ENCODE peak calls at places on chromosomes 6 and 20, in seven cellular contexts. M is breast epithelium, O is adrenal gland, U is transverse colon, T is tibial nerve, K is suprapubic skin, F is uterus. N is an unnamed sample.

GRCh38 chr20:35007413-35007812 is 51.7 kb downstream of the MYH7B start:
- DNase-seq in M (no peak), O (peak; percentile 21), U (peak; percentile 2), T (peak; percentile 8), K (no peak), F (peak; percentile 9), N (no peak)

GRCh38 chr6:128251445-128251844 is 269.0 kb downstream of the PTPRK start:
- DNase-seq in M (no peak), O (no peak), U (no peak), T (no peak), K (no peak), F (no peak), N (no peak)

GRCh38 chr6:124480021-124480430 is 482.2 kb upstream of the RNF217 start:
- DNase-seq in M (no peak), O (no peak), U (no peak), T (no peak), K (no peak), F (no peak), N (no peak)

GRCh38 chr20:49661560-49662329 is 51.9 kb downstream of the B4GALT5 start:
- DNase-seq in M (no peak), O (no peak), U (no peak), T (no peak), K (no peak), F (no peak), N (no peak)

GRCh38 chr20:41632896-41633295 is 14.7 kb upstream of the CHD6 start:
- DNase-seq in M (no peak), O (no peak), U (no peak), T (no peak), K (no peak), F (no peak), N (no peak)

GRCh38 chr6:16168858-16169257 is 40.0 kb downstream of the MYLIP start:
- DNase-seq in M (no peak), O (no peak), U (no peak), T (no peak), K (no peak), F (no peak), N (no peak)

GRCh38 chr6:132598473-132598872 is 8.9 kb upstream of the TAAR5 start:
- DNase-seq in M (no peak), O (no peak), U (no peak), T (no peak), K (no peak), F (no peak), N (no peak)

GRCh38 chr6:164825386-164825785 is 484.0 kb downstream of the C6orf118 start:
- DNase-seq in M (no peak), O (no peak), U (no peak), T (no peak), K (no peak), F (no peak), N (no peak)

GRCh38 chr6:63066053-63066704 is 145.1 kb upstream of the FKBP1C start:
- DNase-seq in M (no peak), O (no peak), U (no peak), T (no peak), K (no peak), F (no peak), N (no peak)

GRCh38 chr6:148265058-148265457 is 77.6 kb upstream of the SASH1 start:
- DNase-seq in M (no peak), O (no peak), U (no peak), T (no peak), K (no peak), F (no peak), N (no peak)

GRCh38 chr6:125807293-125807692 is 16.5 kb downstream of the NCOA7 start:
- DNase-seq in M (no peak), O (no peak), U (no peak), T (no peak), K (no peak), F (no peak), N (no peak)

GRCh38 chr6:33815854-33816253 is 12.1 kb upstream of the MLN start:
- DNase-seq in M (no peak), O (no peak), U (no peak), T (no peak), K (no peak), F (no peak), N (no peak)

GRCh38 chr20:63060057-63060991 is 53.6 kb upstream of the BHLHE23 start:
- DNase-seq in M (peak; percentile 46), O (peak; percentile 40), U (no peak), T (no peak), K (peak; percentile 68), F (no peak), N (no peak)

GRCh38 chr6:85361643-85362014 is 88.3 kb upstream of the NT5E start:
- DNase-seq in M (no peak), O (peak; percentile 39), U (no peak), T (no peak), K (no peak), F (peak; percentile 16), N (no peak)

GRCh38 chr6:44122821-44123220 is 4.4 kb downstream of the MRPL14 start:
- DNase-seq in M (no peak), O (no peak), U (no peak), T (no peak), K (no peak), F (no peak), N (no peak)

GRCh38 chr6:45436544-45437440 is 59.1 kb upstream of the SUPT3H start:
- DNase-seq in M (no peak), O (no peak), U (no peak), T (no peak), K (no peak), F (no peak), N (no peak)

GRCh38 chr6:95658896-95659295 is 81.6 kb downstream of the MANEA start:
- DNase-seq in M (no peak), O (no peak), U (no peak), T (no peak), K (no peak), F (no peak), N (no peak)

GRCh38 chr6:88013554-88013953 is 34.1 kb upstream of the SPACA1 start:
- DNase-seq in M (no peak), O (no peak), U (no peak), T (no peak), K (no peak), F (no peak), N (no peak)

GRCh38 chr6:141321486-141322347 is 811.0 kb upstream of the GJE1 start:
- DNase-seq in M (no peak), O (no peak), U (no peak), T (no peak), K (no peak), F (no peak), N (no peak)

GRCh38 chr6:62357826-62358225 is 71.8 kb upstream of the KHDRBS2 start:
- DNase-seq in M (no peak), O (no peak), U (no peak), T (no peak), K (no peak), F (no peak), N (no peak)

GRCh38 chr6:161503570-161503969 is 229.7 kb upstream of the AGPAT4 start:
- DNase-seq in M (no peak), O (no peak), U (no peak), T (no peak), K (no peak), F (no peak), N (no peak)

GRCh38 chr6:148509152-148509571 is 166.5 kb downstream of the SASH1 start:
- DNase-seq in M (no peak), O (no peak), U (no peak), T (no peak), K (no peak), F (no peak), N (no peak)

GRCh38 chr6:21593412-21593926 is at the start of gene SOX4:
- DNase-seq in M (peak; percentile 95), O (peak; percentile 95), U (peak; percentile 95), T (peak; percentile 77), K (peak; percentile 96), F (peak; percentile 94), N (peak; percentile 51)
- TF ChIP-seq POLR2A in M (peak; percentile 74), O (peak; percentile 71), U (peak; percentile 94), T (peak; percentile 82), K (peak; percentile 35), F (peak; percentile 92), N (peak; percentile 83)

DNA sequence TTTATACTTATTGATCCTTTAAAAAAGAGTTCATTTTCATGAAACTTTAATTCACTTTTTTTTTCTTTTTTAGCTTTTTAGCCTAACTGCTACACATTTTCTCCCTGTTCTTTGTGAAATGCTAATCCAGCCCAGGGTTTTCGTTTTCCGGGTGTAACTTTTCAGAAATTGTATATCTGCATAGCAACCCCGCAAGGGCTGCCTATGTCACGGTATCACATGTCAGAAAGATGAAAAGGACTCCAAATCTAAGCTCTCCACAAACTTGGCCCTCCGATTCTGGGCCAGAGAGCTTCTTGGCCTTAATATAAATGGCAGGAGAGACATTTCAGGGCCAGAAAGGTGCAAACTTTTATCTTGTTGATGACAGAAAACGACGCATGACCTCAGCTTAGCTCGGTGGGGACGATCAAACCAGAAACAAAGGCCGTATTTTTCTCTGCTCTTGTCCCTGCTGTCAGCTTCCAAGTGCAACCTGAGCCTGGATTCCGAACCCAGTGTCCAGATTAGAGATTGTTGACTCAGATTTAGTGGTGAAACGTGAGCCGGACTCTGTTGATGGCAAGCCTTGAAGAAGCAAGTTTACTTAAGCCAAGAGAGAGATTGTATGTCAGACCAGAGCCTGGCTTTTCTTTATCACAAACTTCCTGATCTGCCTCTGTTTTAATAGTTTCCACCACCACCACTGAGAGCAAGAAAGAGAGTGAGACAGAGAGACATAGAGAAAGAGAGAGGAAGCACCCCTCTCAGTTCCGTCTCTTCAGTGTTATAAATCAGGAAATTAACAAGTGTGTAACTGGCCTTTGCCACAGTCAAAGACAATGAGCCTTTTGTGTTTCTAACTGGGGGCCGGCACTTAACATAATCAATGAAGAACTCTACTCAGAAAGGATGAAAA is 157.8 kb downstream of the SCML4 start:
- DNase-seq in M (no peak), O (no peak), U (no peak), T (no peak), K (no peak), F (no peak), N (no peak)
- TF ChIP-seq CTCF in M (no peak), O (no peak), U (no peak), T (no peak), K (no peak), F (no peak), N (no peak)

DNA sequence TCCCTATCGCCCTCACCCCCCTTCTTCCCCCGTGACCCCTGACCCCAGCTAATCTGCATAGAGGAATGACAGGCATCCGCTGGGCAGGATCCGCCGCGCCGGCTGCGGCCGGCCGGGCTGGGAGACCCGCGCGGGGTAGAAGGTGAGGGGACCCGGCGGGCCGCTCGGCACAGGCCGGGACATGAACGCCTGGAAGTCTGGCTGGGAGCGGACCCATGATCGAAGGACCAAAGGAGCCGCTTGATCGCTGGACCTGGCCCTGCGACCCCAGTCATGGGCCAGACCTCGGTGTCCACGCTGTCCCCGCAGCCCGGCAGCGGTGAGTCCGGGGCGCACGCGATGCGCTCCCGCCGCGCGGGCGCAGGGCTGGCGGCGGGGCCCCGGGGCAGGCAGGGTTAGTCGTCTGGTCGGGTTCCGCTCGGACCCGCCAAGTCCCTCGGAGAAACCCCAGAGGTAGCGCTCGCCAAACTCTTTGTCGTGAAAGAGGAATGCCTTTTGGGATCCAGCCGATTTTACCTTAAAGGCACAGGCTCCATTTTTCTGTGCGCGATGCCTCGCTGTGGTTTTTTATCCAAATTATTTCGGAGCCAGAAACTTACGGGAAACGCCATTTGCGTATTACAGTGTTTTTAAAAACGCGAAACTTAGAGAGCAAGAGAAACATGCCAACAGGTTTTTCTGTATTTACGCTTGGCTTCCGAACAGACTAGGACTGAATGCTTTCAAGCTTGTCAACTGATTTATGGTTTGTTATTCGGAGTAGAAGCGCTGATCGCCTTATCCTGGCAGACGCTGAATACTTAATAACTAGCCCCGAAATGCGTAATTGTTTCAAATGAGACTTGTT is at the start of gene PHACTR2:
- DNase-seq in M (peak; percentile 57), O (peak; percentile 85), U (peak; percentile 66), T (peak; percentile 59), K (peak; percentile 87), F (peak; percentile 76), N (no peak)
- TF ChIP-seq POLR2A in M (no peak), O (no peak), U (peak; percentile 57), T (peak; percentile 76), K (no peak), F (peak; percentile 71), N (no peak)

GRCh38 chr6:10420546-10421507 is 6.0 kb upstream of the TFAP2A start:
- DNase-seq in M (no peak), O (no peak), U (no peak), T (no peak), K (no peak), F (no peak), N (no peak)
- TF ChIP-seq CTCF in M (no peak), O (no peak), U (no peak), T (no peak), K (no peak), F (no peak), N (no peak)